ENCODE peak calls at places on chromosomes 3 and 15, in four cellular contexts. G is memory B cell, E is NCI-H1105 treated with DMSO at 0.1 percent for 48 hours, D is SK-N-DZ. P is an unnamed sample.

GRCh38 chr15:101042320-101042719 is 123.2 kb downstream of the LRRK1 start:
- DNase-seq in G (no peak), D (no peak), E (no peak), P (no peak)

GRCh38 chr3:35793668-35794067 is 154.3 kb downstream of the ARPP21 start:
- DNase-seq in E (no peak), G (no peak), D (no peak), P (no peak)

GRCh38 chr3:16741103-16741758 is 136.0 kb upstream of the DAZL start:
- DNase-seq in E (no peak), D (no peak), G (no peak), P (no peak)

GRCh38 chr15:84818221-84819131 is 1.3 kb downstream of the ALPK3 start:
- DNase-seq in D (no peak), E (no peak), G (no peak), P (no peak)

GRCh38 chr15:99963096-99963825 is 230.0 kb upstream of the LYSMD4 start:
- DNase-seq in D (no peak), G (no peak), E (no peak), P (peak; percentile 40)

GRCh38 chr3:124919756-124920155 is 14.8 kb downstream of the MUC13 start:
- DNase-seq in G (no peak), E (no peak), D (no peak), P (no peak)

GRCh38 chr15:72184165-72184811 is 13.3 kb downstream of the GRAMD2A start:
- DNase-seq in G (no peak), D (no peak), E (no peak), P (peak; percentile 66)

GRCh38 chr3:46098319-46098761 is 71.1 kb upstream of the XCR1 start:
- DNase-seq in E (no peak), G (no peak), D (no peak), P (no peak)

GRCh38 chr3:56125358-56126005 is 342.8 kb downstream of the ERC2 start:
- DNase-seq in D (no peak), E (no peak), G (no peak), P (no peak)

GRCh38 chr15:48984811-48985352 is 21.2 kb upstream of the SHC4 start:
- DNase-seq in D (no peak), E (no peak), G (no peak), P (no peak)

P was measured in epithelial cell of proximal tubule.